ENCODE peak calls at places on chromosomes 2 and 18, in seven cellular contexts. One of them, this sample, is unnamed.
A peak's percentile ranks its signal among the peaks of the same experiment; 100 is the strongest.

GRCh38 chr18:77116201-77117080 is 16.1 kb downstream of the MBP start:
- DNase-seq in 8988T: no peak
- DNase-seq in breast epithelium: no peak
- DNase-seq in HFF-Myc: no peak
- DNase-seq in NCI-H2029: no peak
- DNase-seq in NCI-H1417: no peak
- DNase-seq in stimulated activated CD8-positive, alpha-beta memory T cell treated with anti-CD3 and anti-CD28 coated beads, Interleukin-4, amount 100 ng/mL, for 24 hours: no peak
- DNase-seq in this sample: no peak

GRCh38 chr2:24521975-24522639 is 31.1 kb downstream of the NCOA1 start:
- DNase-seq in 8988T: no peak
- DNase-seq in breast epithelium: no peak
- DNase-seq in HFF-Myc: no peak
- DNase-seq in NCI-H2029: no peak
- DNase-seq in NCI-H1417: no peak
- DNase-seq in stimulated activated CD8-positive, alpha-beta memory T cell treated with anti-CD3 and anti-CD28 coated beads, Interleukin-4, amount 100 ng/mL, for 24 hours: no peak
- DNase-seq in this sample: no peak

GRCh38 chr2:12950174-12950573 is 233.4 kb downstream of the TRIB2 start:
- DNase-seq in 8988T: no peak
- DNase-seq in breast epithelium: no peak
- DNase-seq in HFF-Myc: no peak
- DNase-seq in NCI-H2029: no peak
- DNase-seq in NCI-H1417: no peak
- DNase-seq in stimulated activated CD8-positive, alpha-beta memory T cell treated with anti-CD3 and anti-CD28 coated beads, Interleukin-4, amount 100 ng/mL, for 24 hours: no peak
- DNase-seq in this sample: no peak

GRCh38 chr2:120360307-120360855 is 14.4 kb downstream of the INHBB start:
- DNase-seq in 8988T: no peak
- DNase-seq in breast epithelium: no peak
- DNase-seq in HFF-Myc: no peak
- DNase-seq in NCI-H2029: no peak
- DNase-seq in NCI-H1417: no peak
- DNase-seq in stimulated activated CD8-positive, alpha-beta memory T cell treated with anti-CD3 and anti-CD28 coated beads, Interleukin-4, amount 100 ng/mL, for 24 hours: no peak
- DNase-seq in this sample: no peak

GRCh38 chr2:10434885-10435419 is 13.2 kb downstream of the ODC1 start:
- DNase-seq in 8988T: peak; percentile 92
- DNase-seq in breast epithelium: no peak
- DNase-seq in HFF-Myc: no peak
- DNase-seq in NCI-H2029: peak; percentile 67
- DNase-seq in NCI-H1417: peak; percentile 89
- DNase-seq in stimulated activated CD8-positive, alpha-beta memory T cell treated with anti-CD3 and anti-CD28 coated beads, Interleukin-4, amount 100 ng/mL, for 24 hours: peak; percentile 60
- DNase-seq in this sample: no peak

GRCh38 chr18:58998421-58999203 is 133.9 kb downstream of the ZNF532 start:
- DNase-seq in 8988T: no peak
- DNase-seq in breast epithelium: peak; percentile 83
- DNase-seq in HFF-Myc: no peak
- DNase-seq in NCI-H2029: no peak
- DNase-seq in NCI-H1417: no peak
- DNase-seq in stimulated activated CD8-positive, alpha-beta memory T cell treated with anti-CD3 and anti-CD28 coated beads, Interleukin-4, amount 100 ng/mL, for 24 hours: no peak
- DNase-seq in this sample: peak; percentile 81

GRCh38 chr18:33576999-33577687 is 876 bp upstream of the ASXL3 start:
- DNase-seq in 8988T: no peak
- DNase-seq in breast epithelium: no peak
- DNase-seq in HFF-Myc: no peak
- DNase-seq in NCI-H2029: no peak
- DNase-seq in NCI-H1417: no peak
- DNase-seq in stimulated activated CD8-positive, alpha-beta memory T cell treated with anti-CD3 and anti-CD28 coated beads, Interleukin-4, amount 100 ng/mL, for 24 hours: no peak
- DNase-seq in this sample: no peak

GRCh38 chr2:213036836-213037235 is 114.6 kb downstream of the IKZF2 start:
- DNase-seq in 8988T: no peak
- DNase-seq in breast epithelium: no peak
- DNase-seq in HFF-Myc: no peak
- DNase-seq in NCI-H2029: no peak
- DNase-seq in NCI-H1417: no peak
- DNase-seq in stimulated activated CD8-positive, alpha-beta memory T cell treated with anti-CD3 and anti-CD28 coated beads, Interleukin-4, amount 100 ng/mL, for 24 hours: no peak
- DNase-seq in this sample: no peak

GRCh38 chr2:214715025-214715424 is 94.5 kb downstream of the BARD1 start:
- DNase-seq in 8988T: no peak
- DNase-seq in breast epithelium: no peak
- DNase-seq in HFF-Myc: no peak
- DNase-seq in NCI-H2029: no peak
- DNase-seq in NCI-H1417: no peak
- DNase-seq in stimulated activated CD8-positive, alpha-beta memory T cell treated with anti-CD3 and anti-CD28 coated beads, Interleukin-4, amount 100 ng/mL, for 24 hours: no peak
- DNase-seq in this sample: no peak

GRCh38 chr2:199128476-199129214 is 329.1 kb downstream of the SATB2 start:
- DNase-seq in 8988T: no peak
- DNase-seq in breast epithelium: no peak
- DNase-seq in HFF-Myc: no peak
- DNase-seq in NCI-H2029: no peak
- DNase-seq in NCI-H1417: no peak
- DNase-seq in stimulated activated CD8-positive, alpha-beta memory T cell treated with anti-CD3 and anti-CD28 coated beads, Interleukin-4, amount 100 ng/mL, for 24 hours: no peak
- DNase-seq in this sample: no peak

This sample was measured in NCI-H446 treated with DMSO at 0.1 percent for 48 hours.